ENCODE peak calls at places on chromosomes 7 and 10, in seven cellular contexts. S is heart left ventricle, F is psoas muscle, I is ovary, Z is colonic mucosa, N is brain microvascular endothelial cell, V is A673. M is an unnamed sample.

GRCh38 chr7:41401833-41402232 is 301.1 kb downstream of the INHBA start:
- DNase-seq in S (no peak), F (no peak), I (no peak), Z (no peak), N (no peak), V (no peak), M (no peak)

GRCh38 chr7:25669300-25669781 is 441.1 kb upstream of the NPVF start:
- DNase-seq in S (no peak), F (no peak), I (no peak), Z (no peak), N (no peak), V (no peak), M (no peak)

GRCh38 chr10:70736470-70736982 is 48.7 kb downstream of the TBATA start:
- DNase-seq in S (no peak), F (no peak), I (no peak), Z (no peak), N (no peak), V (no peak), M (no peak)

GRCh38 chr7:47482013-47482761 is 99.7 kb downstream of the TNS3 start:
- DNase-seq in S (peak; percentile 67), F (peak; percentile 70), I (no peak), Z (no peak), N (peak; percentile 96), V (no peak), M (peak; percentile 64)

GRCh38 chr7:23938937-23939552 is 229.0 kb downstream of the STK31 start:
- DNase-seq in S (no peak), F (no peak), I (no peak), Z (peak; percentile 27), N (peak; percentile 27), V (peak; percentile 84), M (no peak)

GRCh38 chr10:70106958-70107791 is 25.4 kb downstream of the AIFM2 start:
- DNase-seq in S (no peak), F (no peak), I (no peak), Z (no peak), N (no peak), V (peak; percentile 59), M (no peak)

GRCh38 chr7:27947581-27948278 is 207.8 kb downstream of the TAX1BP1 start:
- DNase-seq in S (no peak), F (no peak), I (no peak), Z (no peak), N (peak; percentile 46), V (no peak), M (no peak)

GRCh38 chr10:79412516-79412915 is 32.9 kb downstream of the ZCCHC24 start:
- DNase-seq in S (no peak), F (peak; percentile 9), I (no peak), Z (no peak), N (no peak), V (no peak), M (no peak)

GRCh38 chr10:63055705-63056104 is 77.4 kb upstream of the NRBF2 start:
- DNase-seq in S (no peak), F (no peak), I (no peak), Z (no peak), N (no peak), V (no peak), M (no peak)

GRCh38 chr7:10121641-10122040 is 852.0 kb upstream of the PHF14 start:
- DNase-seq in S (no peak), F (no peak), I (no peak), Z (no peak), N (no peak), V (no peak), M (no peak)

GRCh38 chr7:97971120-97971989 is 18.6 kb downstream of the OCM2 start:
- DNase-seq in S (no peak), F (no peak), I (no peak), Z (peak; percentile 30), N (peak; percentile 18), V (peak; percentile 43), M (no peak)

GRCh38 chr7:157576415-157576814 is 239.6 kb downstream of the DNAJB6 start:
- DNase-seq in S (peak; percentile 30), F (no peak), I (no peak), Z (peak; percentile 57), N (no peak), V (no peak), M (no peak)

GRCh38 chr10:110827410-110827809 is 44.3 kb upstream of the PDCD4 start:
- DNase-seq in S (no peak), F (no peak), I (no peak), Z (no peak), N (no peak), V (no peak), M (no peak)

GRCh38 chr10:9992656-9993055 is 1025.0 kb upstream of the CELF2 start:
- DNase-seq in S (no peak), F (no peak), I (no peak), Z (no peak), N (no peak), V (no peak), M (no peak)

GRCh38 chr7:1741751-1742554 is 71.9 kb downstream of the ELFN1 start:
- DNase-seq in S (no peak), F (peak; percentile 34), I (no peak), Z (peak; percentile 35), N (no peak), V (no peak), M (no peak)

GRCh38 chr10:8405551-8405950 is 351.1 kb downstream of the GATA3 start:
- DNase-seq in S (no peak), F (no peak), I (no peak), Z (no peak), N (no peak), V (no peak), M (no peak)

GRCh38 chr7:79096361-79096805 is 357.1 kb downstream of the MAGI2 start:
- DNase-seq in S (no peak), F (no peak), I (no peak), Z (no peak), N (peak; percentile 15), V (peak; percentile 4), M (no peak)

DNA sequence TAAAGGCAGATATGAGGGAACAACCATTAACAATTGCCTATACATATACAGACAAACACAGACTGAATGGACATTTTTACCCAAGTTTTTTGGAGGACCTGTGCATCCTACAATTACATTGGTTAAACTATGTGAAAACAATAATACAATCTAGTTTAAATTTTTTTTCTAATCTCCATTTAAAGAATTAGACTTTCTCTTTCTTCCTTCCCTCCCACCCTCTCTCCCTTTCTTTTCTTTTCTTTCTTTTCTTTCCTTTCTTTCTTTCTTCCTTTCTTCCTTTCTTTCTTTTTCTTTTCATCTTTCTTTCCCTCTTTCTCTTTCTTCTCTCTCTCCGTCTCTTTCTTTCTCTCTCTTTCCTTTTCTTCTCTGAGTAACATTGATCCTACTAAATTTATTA is 183.7 kb downstream of the HDAC9 start:
- DNase-seq in S (no peak), F (no peak), I (no peak), Z (no peak), N (no peak), V (no peak), M (no peak)
- H3K36me3 ChIP-seq in S (no peaks in the 10 kb centered on the region), F (peaks cover 3% of the 10 kb centered on the region), I (no peaks in the 10 kb centered on the region), Z (no peaks in the 10 kb centered on the region), N (no peaks in the 10 kb centered on the region), V (no peaks in the 10 kb centered on the region), M (no peaks in the 10 kb centered on the region)

GRCh38 chr7:30430777-30431176 is 47.8 kb downstream of the NOD1 start:
- DNase-seq in S (no peak), F (no peak), I (no peak), Z (no peak), N (no peak), V (no peak), M (no peak)

GRCh38 chr7:30424536-30424935 is 54.0 kb downstream of the NOD1 start:
- DNase-seq in S (no peak), F (no peak), I (no peak), Z (no peak), N (no peak), V (no peak), M (no peak)

GRCh38 chr7:30428586-30429530 is 49.7 kb downstream of the NOD1 start:
- DNase-seq in S (no peak), F (no peak), I (no peak), Z (peak; percentile 62), N (no peak), V (peak; percentile 23), M (no peak)

GRCh38 chr7:30430300-30430699 is 48.3 kb downstream of the NOD1 start:
- DNase-seq in S (no peak), F (no peak), I (no peak), Z (peak; percentile 92), N (no peak), V (peak; percentile 25), M (no peak)

GRCh38 chr7:30427296-30428080 is 51.1 kb downstream of the NOD1 start:
- DNase-seq in S (peak; percentile 44), F (no peak), I (no peak), Z (no peak), N (no peak), V (no peak), M (peak; percentile 39)
- H3K36me3 ChIP-seq in S (peaks cover 73% of the 10 kb centered on the region), F (peaks cover 26% of the 10 kb centered on the region), I (no peaks in the 10 kb centered on the region), Z (peaks cover 4% of the 10 kb centered on the region), N (peaks cover 4% of the 10 kb centered on the region), V (no peaks in the 10 kb centered on the region), M (peaks cover 56% of the 10 kb centered on the region)

GRCh38 chr7:70171369-70171768 is 573.1 kb downstream of the AUTS2 start:
- DNase-seq in S (no peak), F (no peak), I (no peak), Z (no peak), N (no peak), V (no peak), M (no peak)

GRCh38 chr7:70178787-70179186 is 580.5 kb downstream of the AUTS2 start:
- DNase-seq in S (no peak), F (no peak), I (no peak), Z (peak; percentile 90), N (no peak), V (peak; percentile 44), M (no peak)

GRCh38 chr7:70182516-70182915 is 584.2 kb downstream of the AUTS2 start:
- DNase-seq in S (no peak), F (no peak), I (no peak), Z (no peak), N (no peak), V (no peak), M (no peak)

GRCh38 chr7:70178206-70178605 is 579.9 kb downstream of the AUTS2 start:
- DNase-seq in S (no peak), F (no peak), I (no peak), Z (no peak), N (no peak), V (no peak), M (no peak)

DNA sequence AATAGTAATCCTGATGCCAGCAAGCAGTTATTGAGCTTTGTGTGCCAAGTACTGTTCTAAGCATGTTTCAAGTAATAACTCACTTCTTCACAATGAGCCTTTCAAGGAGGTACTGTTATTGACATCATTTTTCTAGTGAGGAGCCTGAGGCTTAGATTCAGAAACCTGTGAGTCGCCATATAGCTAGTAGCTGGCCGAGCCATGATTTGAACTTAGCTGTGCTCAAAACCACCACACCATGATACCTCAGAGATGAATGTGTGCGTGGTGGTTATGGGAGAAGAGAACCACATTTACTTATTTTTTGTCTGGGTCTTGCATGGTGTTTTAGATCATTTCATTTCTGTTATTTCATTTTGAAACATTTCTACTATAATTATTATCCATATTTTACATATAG is 578.9 kb downstream of the AUTS2 start:
- DNase-seq in S (no peak), F (no peak), I (no peak), Z (no peak), N (peak; percentile 4), V (no peak), M (no peak)
- H3K36me3 ChIP-seq in S (no peaks in the 10 kb centered on the region), F (no peaks in the 10 kb centered on the region), I (no peaks in the 10 kb centered on the region), Z (no peaks in the 10 kb centered on the region), N (no peaks in the 10 kb centered on the region), V (no peaks in the 10 kb centered on the region), M (no peaks in the 10 kb centered on the region)

GRCh38 chr10:73865107-73865458 is 9.3 kb downstream of the CAMK2G start:
- DNase-seq in S (no peak), F (no peak), I (no peak), Z (no peak), N (no peak), V (no peak), M (no peak)
- H3K36me3 ChIP-seq in S (peaks cover 16% of the 10 kb centered on the region), F (peaks cover 16% of the 10 kb centered on the region), I (no peaks in the 10 kb centered on the region), Z (no peaks in the 10 kb centered on the region), N (peaks cover 18% of the 10 kb centered on the region), V (peaks cover 12% of the 10 kb centered on the region), M (peaks cover 57% of the 10 kb centered on the region)

GRCh38 chr10:1127629-1128028 is 71.4 kb downstream of the WDR37 start:
- DNase-seq in S (no peak), F (no peak), I (no peak), Z (peak; percentile 5), N (no peak), V (no peak), M (no peak)
- H3K36me3 ChIP-seq in S (peaks cover 93% of the 10 kb centered on the region), F (peaks cover 82% of the 10 kb centered on the region), I (peaks cover 3% of the 10 kb centered on the region), Z (peaks cover 23% of the 10 kb centered on the region), N (peaks cover 51% of the 10 kb centered on the region), V (peaks cover 17% of the 10 kb centered on the region), M (peaks cover 64% of the 10 kb centered on the region)

M was measured in tibial artery.